ENCODE peak calls at places on chromosome 17, in six cellular contexts. One of them, this sample, is unnamed.

GRCh38 chr17:60817187-60817586 is 139.5 kb downstream of the BCAS3 start:
- DNase-seq in K562: no peak
- DNase-seq in HCT116: no peak
- DNase-seq in WTC11: no peak
- DNase-seq in GM12878: no peak
- DNase-seq in H1: no peak
- DNase-seq in this sample: no peak

GRCh38 chr17:33511670-33512069 is 218.6 kb upstream of the ASIC2 start:
- DNase-seq in HCT116: no peak
- DNase-seq in K562: peak
- DNase-seq in H1: no peak
- DNase-seq in WTC11: no peak
- DNase-seq in GM12878: no peak
- DNase-seq in this sample: no peak

GRCh38 chr17:36728030-36728991 is 126.9 kb downstream of the MRM1 start:
- DNase-seq in WTC11: no peak
- DNase-seq in GM12878: no peak
- DNase-seq in HCT116: no peak
- DNase-seq in K562: peak
- DNase-seq in H1: no peak
- DNase-seq in this sample: no peak

GRCh38 chr17:61766520-61766919 is 96.8 kb downstream of the BRIP1 start:
- DNase-seq in HCT116: no peak
- DNase-seq in K562: no peak
- DNase-seq in WTC11: no peak
- DNase-seq in GM12878: no peak
- DNase-seq in H1: no peak
- DNase-seq in this sample: no peak

GRCh38 chr17:46866325-46866724 is 14.9 kb downstream of the WNT9B start:
- DNase-seq in HCT116: no peak
- DNase-seq in GM12878: no peak
- DNase-seq in K562: no peak
- DNase-seq in WTC11: no peak
- DNase-seq in H1: no peak
- DNase-seq in this sample: no peak

GRCh38 chr17:79830303-79830702 is 8.9 kb downstream of the CBX4 start:
- DNase-seq in WTC11: peak
- DNase-seq in K562: peak
- DNase-seq in GM12878: no peak
- DNase-seq in HCT116: no peak
- DNase-seq in H1: no peak
- DNase-seq in this sample: no peak

GRCh38 chr17:69066482-69066881 is 5.8 kb upstream of the ABCA9 start:
- DNase-seq in WTC11: no peak
- DNase-seq in K562: no peak
- DNase-seq in H1: no peak
- DNase-seq in GM12878: no peak
- DNase-seq in HCT116: no peak
- DNase-seq in this sample: no peak

GRCh38 chr17:796609-797008 is 14.5 kb downstream of the MRM3 start:
- DNase-seq in K562: no peak
- DNase-seq in WTC11: no peak
- DNase-seq in HCT116: no peak
- DNase-seq in H1: no peak
- DNase-seq in GM12878: no peak
- DNase-seq in this sample: no peak

GRCh38 chr17:61221597-61222471 is 177.8 kb upstream of the TBX2 start:
- DNase-seq in WTC11: no peak
- DNase-seq in H1: no peak
- DNase-seq in HCT116: no peak
- DNase-seq in K562: no peak
- DNase-seq in GM12878: no peak
- DNase-seq in this sample: no peak

GRCh38 chr17:50426472-50426782 is 409 bp downstream of the ACSF2 start:
- DNase-seq in GM12878: no peak
- DNase-seq in H1: no peak
- DNase-seq in WTC11: no peak
- DNase-seq in HCT116: no peak
- DNase-seq in K562: no peak
- DNase-seq in this sample: no peak

GRCh38 chr17:79837888-79838540 is 1.2 kb downstream of the CBX4 start:
- DNase-seq in GM12878: no peak
- DNase-seq in HCT116: no peak
- DNase-seq in WTC11: no peak
- DNase-seq in H1: no peak
- DNase-seq in K562: peak
- DNase-seq in this sample: no peak

GRCh38 chr17:37358098-37358829 is 17.5 kb upstream of the C17orf78 start:
- DNase-seq in K562: peak
- DNase-seq in H1: peak
- DNase-seq in GM12878: no peak
- DNase-seq in WTC11: peak
- DNase-seq in HCT116: no peak
- DNase-seq in this sample: peak

GRCh38 chr17:42404326-42405055 is 16.2 kb upstream of the STAT3 start:
- DNase-seq in H1: no peak
- DNase-seq in HCT116: no peak
- DNase-seq in WTC11: no peak
- DNase-seq in K562: no peak
- DNase-seq in GM12878: no peak
- DNase-seq in this sample: no peak

GRCh38 chr17:18141210-18141803 is 32.8 kb downstream of the MYO15A start:
- DNase-seq in HCT116: no peak
- DNase-seq in H1: no peak
- DNase-seq in GM12878: no peak
- DNase-seq in WTC11: no peak
- DNase-seq in K562: peak
- DNase-seq in this sample: peak

GRCh38 chr17:21525464-21526130 is 149.4 kb downstream of the KCNJ12 start:
- DNase-seq in GM12878: no peak
- DNase-seq in WTC11: no peak
- DNase-seq in HCT116: no peak
- DNase-seq in K562: no peak
- DNase-seq in H1: no peak
- DNase-seq in this sample: no peak

GRCh38 chr17:38341035-38341721 is 2.6 kb downstream of the GPR179 start:
- DNase-seq in WTC11: peak
- DNase-seq in HCT116: no peak
- DNase-seq in K562: no peak
- DNase-seq in GM12878: no peak
- DNase-seq in H1: peak
- DNase-seq in this sample: peak

GRCh38 chr17:9994761-9995160 is 89.7 kb upstream of the RCVRN start:
- DNase-seq in WTC11: no peak
- DNase-seq in HCT116: no peak
- DNase-seq in GM12878: no peak
- DNase-seq in K562: no peak
- DNase-seq in H1: no peak
- DNase-seq in this sample: no peak

GRCh38 chr17:50238594-50239287 is 35.5 kb upstream of the TMEM92 start:
- DNase-seq in K562: no peak
- DNase-seq in WTC11: no peak
- DNase-seq in GM12878: no peak
- DNase-seq in H1: no peak
- DNase-seq in HCT116: no peak
- DNase-seq in this sample: peak

GRCh38 chr17:67476787-67477335 is 99.8 kb downstream of the PITPNC1 start:
- DNase-seq in GM12878: no peak
- DNase-seq in WTC11: no peak
- DNase-seq in H1: no peak
- DNase-seq in HCT116: no peak
- DNase-seq in K562: no peak
- DNase-seq in this sample: no peak

GRCh38 chr17:48832491-48832890 is 1.7 kb downstream of the CALCOCO2 start:
- DNase-seq in K562: no peak
- DNase-seq in GM12878: no peak
- DNase-seq in HCT116: no peak
- DNase-seq in WTC11: no peak
- DNase-seq in H1: no peak
- DNase-seq in this sample: no peak

GRCh38 chr17:10875984-10876555 is 38.2 kb upstream of the PIRT start:
- DNase-seq in H1: no peak
- DNase-seq in WTC11: peak
- DNase-seq in K562: peak
- DNase-seq in HCT116: peak
- DNase-seq in GM12878: no peak
- DNase-seq in this sample: peak

GRCh38 chr17:20155258-20156195 is 146.4 kb downstream of the SPECC1 start:
- DNase-seq in H1: peak
- DNase-seq in WTC11: peak
- DNase-seq in K562: peak
- DNase-seq in HCT116: peak
- DNase-seq in GM12878: peak
- DNase-seq in this sample: peak

GRCh38 chr17:77577491-77577890 is 381.0 kb upstream of the TNRC6C start:
- DNase-seq in GM12878: no peak
- DNase-seq in WTC11: no peak
- DNase-seq in H1: no peak
- DNase-seq in HCT116: no peak
- DNase-seq in K562: no peak
- DNase-seq in this sample: no peak
- TF ChIP-seq ATF3 in GM12878: no peak
- TF ChIP-seq ATF3 in WTC11: no peak
- TF ChIP-seq ATF3 in H1: no peak
- TF ChIP-seq ATF3 in HCT116: no peak
- TF ChIP-seq ATF3 in K562: no peak
- TF ChIP-seq ATF3 in this sample: no peak

GRCh38 chr17:82243648-82244412 is 15.0 kb downstream of the SLC16A3 start:
- DNase-seq in WTC11: no peak
- DNase-seq in K562: no peak
- DNase-seq in H1: no peak
- DNase-seq in HCT116: no peak
- DNase-seq in GM12878: no peak
- DNase-seq in this sample: no peak

GRCh38 chr17:82244413-82245140 is 15.7 kb downstream of the SLC16A3 start:
- DNase-seq in WTC11: no peak
- DNase-seq in HCT116: no peak
- DNase-seq in H1: no peak
- DNase-seq in GM12878: no peak
- DNase-seq in K562: no peak
- DNase-seq in this sample: no peak

GRCh38 chr17:82246040-82246364 is 17.2 kb downstream of the SLC16A3 start:
- DNase-seq in GM12878: no peak
- DNase-seq in H1: no peak
- DNase-seq in K562: no peak
- DNase-seq in HCT116: no peak
- DNase-seq in WTC11: no peak
- DNase-seq in this sample: no peak

GRCh38 chr17:82246365-82247174 is 17.7 kb downstream of the SLC16A3 start:
- DNase-seq in WTC11: no peak
- DNase-seq in K562: no peak
- DNase-seq in H1: no peak
- DNase-seq in HCT116: no peak
- DNase-seq in GM12878: no peak
- DNase-seq in this sample: no peak

DNA sequence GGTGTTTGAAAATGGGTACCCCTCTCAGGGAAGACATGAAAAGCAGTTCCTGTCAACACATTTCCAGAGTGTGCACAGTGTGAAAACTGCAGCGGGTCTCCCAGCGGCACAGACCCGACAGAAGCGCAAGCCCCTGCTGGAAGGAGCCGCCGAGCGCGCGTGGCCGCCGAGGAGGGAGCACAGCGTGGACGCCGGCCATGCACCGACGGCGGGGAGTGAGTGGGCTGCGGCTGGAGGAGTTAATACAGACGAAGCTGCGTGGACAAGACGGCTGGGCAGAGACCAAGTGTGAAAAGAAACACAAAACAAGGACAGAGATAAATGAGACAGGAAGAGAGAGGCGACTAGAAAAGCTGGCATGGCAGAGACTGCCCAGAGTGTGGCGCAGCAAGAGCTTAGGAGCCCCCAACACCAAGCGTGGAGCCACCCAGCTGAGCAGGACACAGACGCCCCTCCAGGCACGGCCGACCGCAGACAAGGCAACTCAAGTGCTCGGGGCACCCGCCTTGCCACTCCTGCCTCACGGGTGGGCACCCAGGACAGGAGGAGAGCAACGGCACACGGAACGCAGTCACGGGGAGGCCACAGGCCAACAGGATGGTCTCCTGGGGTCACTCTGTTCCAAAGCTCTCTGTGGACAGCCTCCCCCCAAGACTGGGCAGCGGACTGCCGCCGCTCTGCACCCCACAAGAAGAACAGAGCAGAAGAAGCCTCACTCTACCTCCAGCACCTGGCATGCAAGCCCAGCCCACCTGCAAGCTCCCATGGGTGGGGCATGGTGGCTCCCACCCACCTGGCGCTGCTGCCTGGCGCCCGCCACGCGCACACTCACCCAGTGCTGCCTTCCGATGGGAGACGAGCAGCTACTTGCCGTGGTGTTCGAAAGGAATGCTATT is 16.6 kb downstream of the SLC16A3 start:
- DNase-seq in HCT116: no peak
- DNase-seq in WTC11: no peak
- DNase-seq in GM12878: no peak
- DNase-seq in K562: no peak
- DNase-seq in H1: no peak
- DNase-seq in this sample: no peak
- TF ChIP-seq ATF3 in HCT116: no peak
- TF ChIP-seq ATF3 in WTC11: no peak
- TF ChIP-seq ATF3 in GM12878: no peak
- TF ChIP-seq ATF3 in K562: no peak
- TF ChIP-seq ATF3 in H1: no peak
- TF ChIP-seq ATF3 in this sample: no peak

DNA sequence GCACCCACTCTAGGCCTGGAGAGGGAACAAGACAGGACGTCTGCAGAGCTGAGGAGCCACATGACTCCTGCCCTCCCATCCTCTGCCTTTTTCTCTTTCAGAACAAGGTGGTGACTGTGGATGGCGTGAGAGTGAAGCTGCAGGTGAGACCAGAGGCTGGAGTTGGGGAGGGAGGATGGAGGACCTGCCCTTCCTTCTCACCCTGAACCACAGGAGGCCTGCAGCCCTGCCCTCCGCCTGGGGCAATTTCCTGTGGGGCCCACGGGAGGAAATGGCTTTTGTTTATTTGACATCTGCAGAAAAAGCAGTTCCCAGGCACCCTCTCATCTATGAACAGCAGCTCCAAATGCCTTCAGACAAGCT is 5.1 kb downstream of the RAB37 start:
- DNase-seq in WTC11: no peak
- DNase-seq in HCT116: no peak
- DNase-seq in K562: no peak
- DNase-seq in GM12878: peak
- DNase-seq in H1: no peak
- DNase-seq in this sample: no peak
- TF ChIP-seq ATF3 in WTC11: no peak
- TF ChIP-seq ATF3 in HCT116: no peak
- TF ChIP-seq ATF3 in K562: no peak
- TF ChIP-seq ATF3 in GM12878: no peak
- TF ChIP-seq ATF3 in H1: no peak
- TF ChIP-seq ATF3 in this sample: no peak

DNA sequence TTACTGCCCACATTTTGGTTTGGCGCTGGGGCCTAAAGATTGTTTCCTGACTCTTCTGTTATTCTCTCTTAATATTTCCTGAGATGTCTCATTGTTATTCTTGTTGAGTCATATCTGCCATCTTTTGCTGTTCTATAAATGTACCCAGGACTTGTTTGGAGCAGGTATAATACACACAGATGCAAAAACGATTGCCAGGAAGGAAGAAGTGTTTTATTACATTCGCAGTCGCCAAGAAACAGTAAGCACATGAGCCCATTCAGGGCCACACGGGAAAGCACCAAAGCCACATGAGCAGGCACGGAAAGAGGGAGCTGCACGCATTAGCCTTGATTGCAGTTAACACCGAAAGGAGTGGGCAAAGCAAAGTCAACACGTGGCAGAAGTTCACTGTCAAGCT is 70.2 kb downstream of the ARHGAP44 start:
- DNase-seq in GM12878: peak
- DNase-seq in WTC11: no peak
- DNase-seq in H1: no peak
- DNase-seq in K562: no peak
- DNase-seq in HCT116: no peak
- DNase-seq in this sample: no peak
- TF ChIP-seq ATF3 in GM12878: no peak
- TF ChIP-seq ATF3 in WTC11: no peak
- TF ChIP-seq ATF3 in H1: no peak
- TF ChIP-seq ATF3 in K562: no peak
- TF ChIP-seq ATF3 in HCT116: no peak
- TF ChIP-seq ATF3 in this sample: no peak

This sample was measured in HepG2.